ENCODE peak calls at places on chromosomes 13 and 19, in five cellular contexts. One of them, this sample, is unnamed.
A peak's percentile ranks its signal among the peaks of the same experiment; 100 is the strongest.

GRCh38 chr13:99855516-99855915 is 116.1 kb downstream of the ZIC5 start:
- DNase-seq in testis: no peak
- DNase-seq in CD8-positive, alpha-beta T cell: no peak
- DNase-seq in right atrium auricular region: no peak
- DNase-seq in fibroblast of lung: no peak
- DNase-seq in this sample: no peak

GRCh38 chr13:59356607-59357006 is 807.1 kb downstream of the DIAPH3 start:
- DNase-seq in testis: peak; percentile 77
- DNase-seq in CD8-positive, alpha-beta T cell: no peak
- DNase-seq in right atrium auricular region: peak; percentile 79
- DNase-seq in fibroblast of lung: peak; percentile 74
- DNase-seq in this sample: no peak

GRCh38 chr13:80679423-80679822 is 338.5 kb upstream of the SPRY2 start:
- DNase-seq in testis: no peak
- DNase-seq in CD8-positive, alpha-beta T cell: no peak
- DNase-seq in right atrium auricular region: no peak
- DNase-seq in fibroblast of lung: no peak
- DNase-seq in this sample: no peak

GRCh38 chr19:45368127-45368526 is 2.2 kb downstream of the ERCC2 start:
- DNase-seq in testis: no peak
- DNase-seq in CD8-positive, alpha-beta T cell: no peak
- DNase-seq in right atrium auricular region: no peak
- DNase-seq in fibroblast of lung: no peak
- DNase-seq in this sample: no peak

GRCh38 chr19:12833747-12834417 is 497 bp downstream of the RTBDN start:
- DNase-seq in testis: no peak
- DNase-seq in CD8-positive, alpha-beta T cell: peak; percentile 28
- DNase-seq in right atrium auricular region: no peak
- DNase-seq in fibroblast of lung: no peak
- DNase-seq in this sample: no peak

GRCh38 chr13:28488376-28489005 is 6.4 kb downstream of the FLT1 start:
- DNase-seq in testis: no peak
- DNase-seq in CD8-positive, alpha-beta T cell: no peak
- DNase-seq in right atrium auricular region: no peak
- DNase-seq in fibroblast of lung: no peak
- DNase-seq in this sample: no peak

GRCh38 chr13:59677966-59678814 is 485.5 kb downstream of the DIAPH3 start:
- DNase-seq in testis: peak; percentile 16
- DNase-seq in CD8-positive, alpha-beta T cell: no peak
- DNase-seq in right atrium auricular region: no peak
- DNase-seq in fibroblast of lung: peak; percentile 83
- DNase-seq in this sample: peak; percentile 24

GRCh38 chr19:4521170-4521887 is 3.0 kb upstream of the PLIN4 start:
- DNase-seq in testis: no peak
- DNase-seq in CD8-positive, alpha-beta T cell: no peak
- DNase-seq in right atrium auricular region: no peak
- DNase-seq in fibroblast of lung: no peak
- DNase-seq in this sample: no peak

GRCh38 chr19:49186108-49186507 is 28.5 kb downstream of the TRPM4 start:
- DNase-seq in testis: no peak
- DNase-seq in CD8-positive, alpha-beta T cell: no peak
- DNase-seq in right atrium auricular region: no peak
- DNase-seq in fibroblast of lung: no peak
- DNase-seq in this sample: no peak

GRCh38 chr13:109835321-109835720 is 48.9 kb upstream of the IRS2 start:
- DNase-seq in testis: no peak
- DNase-seq in CD8-positive, alpha-beta T cell: no peak
- DNase-seq in right atrium auricular region: no peak
- DNase-seq in fibroblast of lung: peak; percentile 48
- DNase-seq in this sample: no peak

GRCh38 chr19:56314018-56314583 is 538 bp downstream of the ZSCAN5A start:
- DNase-seq in testis: no peak
- DNase-seq in CD8-positive, alpha-beta T cell: no peak
- DNase-seq in right atrium auricular region: no peak
- DNase-seq in fibroblast of lung: no peak
- DNase-seq in this sample: no peak

GRCh38 chr19:18697680-18698079 is 14.2 kb downstream of the CRTC1 start:
- DNase-seq in testis: no peak
- DNase-seq in CD8-positive, alpha-beta T cell: no peak
- DNase-seq in right atrium auricular region: no peak
- DNase-seq in fibroblast of lung: no peak
- DNase-seq in this sample: no peak

GRCh38 chr13:50685491-50685890 is 158.0 kb downstream of the DLEU7 start:
- DNase-seq in testis: peak; percentile 94
- DNase-seq in CD8-positive, alpha-beta T cell: no peak
- DNase-seq in right atrium auricular region: peak; percentile 86
- DNase-seq in fibroblast of lung: peak; percentile 21
- DNase-seq in this sample: no peak

GRCh38 chr19:35478794-35479193 is 11.5 kb downstream of the KRTDAP start:
- DNase-seq in testis: no peak
- DNase-seq in CD8-positive, alpha-beta T cell: no peak
- DNase-seq in right atrium auricular region: no peak
- DNase-seq in fibroblast of lung: no peak
- DNase-seq in this sample: no peak

GRCh38 chr19:35909684-35910035 is 1.6 kb upstream of the TYROBP start:
- DNase-seq in testis: no peak
- DNase-seq in CD8-positive, alpha-beta T cell: no peak
- DNase-seq in right atrium auricular region: no peak
- DNase-seq in fibroblast of lung: no peak
- DNase-seq in this sample: no peak

GRCh38 chr19:703329-703650 is 5.4 kb upstream of the PALM start:
- DNase-seq in testis: no peak
- DNase-seq in CD8-positive, alpha-beta T cell: no peak
- DNase-seq in right atrium auricular region: no peak
- DNase-seq in fibroblast of lung: no peak
- DNase-seq in this sample: no peak

GRCh38 chr19:54477650-54478049 is 4.6 kb upstream of the CDC42EP5 start:
- DNase-seq in testis: no peak
- DNase-seq in CD8-positive, alpha-beta T cell: no peak
- DNase-seq in right atrium auricular region: no peak
- DNase-seq in fibroblast of lung: no peak
- DNase-seq in this sample: no peak

GRCh38 chr13:102830646-102831045 is 15.2 kb upstream of the ERCC5 start:
- DNase-seq in testis: no peak
- DNase-seq in CD8-positive, alpha-beta T cell: no peak
- DNase-seq in right atrium auricular region: no peak
- DNase-seq in fibroblast of lung: no peak
- DNase-seq in this sample: no peak

GRCh38 chr19:52200044-52200443 is 10.2 kb downstream of the PPP2R1A start:
- DNase-seq in testis: peak; percentile 18
- DNase-seq in CD8-positive, alpha-beta T cell: no peak
- DNase-seq in right atrium auricular region: peak; percentile 82
- DNase-seq in fibroblast of lung: peak; percentile 46
- DNase-seq in this sample: peak; percentile 55

GRCh38 chr13:30408319-30409101 is 13.8 kb upstream of the UBE2L5 start:
- DNase-seq in testis: peak; percentile 94
- DNase-seq in CD8-positive, alpha-beta T cell: peak; percentile 82
- DNase-seq in right atrium auricular region: peak; percentile 97
- DNase-seq in fibroblast of lung: peak; percentile 89
- DNase-seq in this sample: no peak

GRCh38 chr19:39438270-39438934 is 2.7 kb upstream of the RPS16 start:
- DNase-seq in testis: no peak
- DNase-seq in CD8-positive, alpha-beta T cell: no peak
- DNase-seq in right atrium auricular region: no peak
- DNase-seq in fibroblast of lung: no peak
- DNase-seq in this sample: no peak

GRCh38 chr19:21463449-21464105 is 41.8 kb upstream of the ZNF429 start:
- DNase-seq in testis: peak; percentile 95
- DNase-seq in CD8-positive, alpha-beta T cell: no peak
- DNase-seq in right atrium auricular region: peak; percentile 56
- DNase-seq in fibroblast of lung: peak; percentile 33
- DNase-seq in this sample: no peak

GRCh38 chr13:83085186-83085900 is 796.9 kb downstream of the SLITRK1 start:
- DNase-seq in testis: no peak
- DNase-seq in CD8-positive, alpha-beta T cell: no peak
- DNase-seq in right atrium auricular region: no peak
- DNase-seq in fibroblast of lung: peak; percentile 66
- DNase-seq in this sample: peak; percentile 11

GRCh38 chr19:19098084-19098702 is 34.4 kb downstream of the SLC25A42 start:
- DNase-seq in testis: no peak
- DNase-seq in CD8-positive, alpha-beta T cell: no peak
- DNase-seq in right atrium auricular region: no peak
- DNase-seq in fibroblast of lung: no peak
- DNase-seq in this sample: no peak

GRCh38 chr19:7811989-7812388 is 18.0 kb upstream of the EVI5L start:
- DNase-seq in testis: no peak
- DNase-seq in CD8-positive, alpha-beta T cell: no peak
- DNase-seq in right atrium auricular region: no peak
- DNase-seq in fibroblast of lung: no peak
- DNase-seq in this sample: no peak

GRCh38 chr19:7808108-7808507 is 21.9 kb upstream of the EVI5L start:
- DNase-seq in testis: no peak
- DNase-seq in CD8-positive, alpha-beta T cell: no peak
- DNase-seq in right atrium auricular region: no peak
- DNase-seq in fibroblast of lung: no peak
- DNase-seq in this sample: no peak

GRCh38 chr19:7801020-7801570 is 28.9 kb upstream of the EVI5L start:
- DNase-seq in testis: no peak
- DNase-seq in CD8-positive, alpha-beta T cell: no peak
- DNase-seq in right atrium auricular region: no peak
- DNase-seq in fibroblast of lung: no peak
- DNase-seq in this sample: no peak

GRCh38 chr19:7806876-7807275 is 23.1 kb upstream of the EVI5L start:
- DNase-seq in testis: no peak
- DNase-seq in CD8-positive, alpha-beta T cell: no peak
- DNase-seq in right atrium auricular region: no peak
- DNase-seq in fibroblast of lung: no peak
- DNase-seq in this sample: no peak

DNA sequence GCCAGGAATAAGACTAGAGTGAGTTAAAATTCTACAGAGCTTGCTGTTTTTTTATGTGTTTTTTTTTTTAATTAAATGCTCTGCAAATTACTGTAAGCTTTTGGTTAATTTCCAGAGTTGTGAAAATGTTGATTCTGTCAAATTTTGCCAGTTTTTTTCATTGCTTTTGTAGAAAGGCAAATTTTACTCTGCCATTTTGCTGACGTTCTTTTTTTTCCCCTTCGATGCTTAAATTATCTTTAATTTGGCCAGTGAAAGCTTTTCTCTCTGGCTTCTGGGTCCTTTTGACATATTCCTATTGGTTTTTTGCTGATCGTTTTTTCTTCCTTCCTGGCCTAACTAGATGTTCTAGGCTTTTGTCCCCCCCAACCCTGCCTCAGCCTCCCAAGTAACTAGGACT is 23.8 kb upstream of the EVI5L start:
- DNase-seq in testis: no peak
- DNase-seq in CD8-positive, alpha-beta T cell: no peak
- DNase-seq in right atrium auricular region: no peak
- DNase-seq in fibroblast of lung: no peak
- DNase-seq in this sample: no peak
- H3K27me3 ChIP-seq in testis: no peaks in the 10 kb centered on the region
- H3K27me3 ChIP-seq in CD8-positive, alpha-beta T cell: no peaks in the 10 kb centered on the region
- H3K27me3 ChIP-seq in right atrium auricular region: no peaks in the 10 kb centered on the region
- H3K27me3 ChIP-seq in fibroblast of lung: no peaks in the 10 kb centered on the region
- H3K27me3 ChIP-seq in this sample: no peaks in the 10 kb centered on the region

DNA sequence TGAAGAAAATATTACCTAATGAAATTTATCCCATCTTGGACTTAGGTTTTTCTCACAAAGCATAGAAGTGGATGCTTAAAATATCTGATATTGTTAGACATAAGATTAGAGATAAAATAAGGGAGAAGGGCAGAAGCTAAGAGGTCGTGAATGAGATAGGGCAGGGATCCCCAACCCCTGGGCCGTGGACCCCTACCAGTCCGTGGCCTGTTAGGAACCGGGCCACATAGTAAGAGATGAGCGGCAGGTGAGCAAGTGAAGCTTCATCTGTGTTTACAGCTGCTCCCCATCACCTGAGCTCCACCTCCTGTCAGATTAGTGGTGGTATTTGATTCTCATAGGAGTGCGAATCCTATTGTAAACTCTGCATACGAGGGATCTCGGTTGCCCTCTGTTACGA is 202.9 kb downstream of the GPC5 start:
- DNase-seq in testis: no peak
- DNase-seq in CD8-positive, alpha-beta T cell: no peak
- DNase-seq in right atrium auricular region: no peak
- DNase-seq in fibroblast of lung: no peak
- DNase-seq in this sample: no peak
- TF ChIP-seq CTCF in testis: no peak
- TF ChIP-seq CTCF in CD8-positive, alpha-beta T cell: no peak
- TF ChIP-seq CTCF in right atrium auricular region: no peak
- TF ChIP-seq CTCF in fibroblast of lung: no peak
- TF ChIP-seq CTCF in this sample: no peak

DNA sequence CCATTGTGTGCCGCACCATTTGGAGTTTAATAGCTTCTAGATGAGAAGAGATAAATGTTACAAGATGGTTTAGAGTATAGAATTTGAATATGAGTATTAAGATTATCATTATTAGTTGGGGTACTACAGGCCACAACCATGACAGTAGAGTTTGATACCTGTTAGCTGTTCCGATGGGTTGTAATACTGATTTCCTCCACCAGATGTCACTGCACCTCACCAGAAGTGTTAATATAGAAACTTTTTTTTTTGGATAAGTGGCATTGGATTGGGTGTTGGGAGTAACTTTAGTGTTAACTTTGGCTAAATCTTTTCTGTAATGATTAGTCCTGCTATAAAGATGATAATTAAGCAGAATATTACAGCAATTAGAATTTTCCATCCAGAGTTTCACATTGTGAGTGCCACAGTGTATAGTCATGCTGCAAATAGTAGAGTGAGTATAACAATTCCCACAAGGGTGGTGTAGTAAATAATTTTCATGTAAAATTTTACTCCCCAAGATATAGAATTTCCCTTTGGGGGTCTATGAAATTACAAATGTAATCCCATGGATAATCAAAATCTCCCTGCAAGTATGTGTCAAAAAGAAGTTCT is 56.3 kb downstream of the PSG3 start:
- DNase-seq in testis: peak; percentile 60
- DNase-seq in CD8-positive, alpha-beta T cell: no peak
- DNase-seq in right atrium auricular region: no peak
- DNase-seq in fibroblast of lung: peak; percentile 44
- DNase-seq in this sample: no peak
- H3K27me3 ChIP-seq in testis: no peaks in the 10 kb centered on the region
- H3K27me3 ChIP-seq in CD8-positive, alpha-beta T cell: no peaks in the 10 kb centered on the region
- H3K27me3 ChIP-seq in right atrium auricular region: no peaks in the 10 kb centered on the region
- H3K27me3 ChIP-seq in fibroblast of lung: no peaks in the 10 kb centered on the region
- H3K27me3 ChIP-seq in this sample: peaks cover 2% of the 10 kb centered on the region

DNA sequence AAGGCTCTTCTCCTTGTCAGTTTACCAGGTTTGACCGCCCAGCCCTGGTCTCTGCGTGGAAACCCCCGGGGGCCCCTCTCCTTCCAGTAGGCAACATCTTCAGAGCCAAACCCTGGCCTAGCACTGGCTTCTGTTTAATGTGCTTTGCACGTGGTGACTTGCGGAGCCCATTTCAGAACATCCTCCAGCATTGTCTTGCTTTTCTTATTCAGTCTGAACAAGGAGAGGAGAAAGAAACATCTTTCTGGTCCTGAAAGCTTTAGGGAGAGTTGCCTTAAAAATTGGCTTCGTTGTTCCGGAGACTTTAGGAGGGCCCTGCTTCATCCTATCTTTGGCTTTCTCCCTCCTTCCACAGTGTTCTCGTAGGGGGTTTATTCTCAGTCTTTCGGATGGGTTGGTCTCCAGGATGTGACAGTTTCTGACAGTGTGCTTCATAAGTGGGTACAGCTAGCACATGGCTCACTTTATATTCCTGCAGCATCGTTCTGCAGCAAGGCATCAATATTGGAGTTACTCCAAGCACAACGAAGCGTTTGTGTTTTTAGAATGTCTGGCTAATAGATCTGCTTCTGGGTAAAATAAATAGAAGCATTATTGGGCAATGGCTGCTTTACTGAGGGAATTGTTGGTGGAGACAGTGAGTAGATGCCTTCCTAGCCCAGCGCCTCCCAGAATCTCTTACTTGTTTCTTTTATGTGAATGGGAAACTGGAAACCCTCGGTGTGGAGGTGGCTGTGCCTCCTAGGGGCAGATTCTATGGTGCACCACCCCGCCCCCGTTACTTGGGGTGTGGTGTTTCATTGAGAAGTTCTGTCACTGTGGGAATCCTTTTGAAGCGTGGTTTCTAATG is 1.8 kb downstream of the FARP1 start:
- DNase-seq in testis: no peak
- DNase-seq in CD8-positive, alpha-beta T cell: no peak
- DNase-seq in right atrium auricular region: no peak
- DNase-seq in fibroblast of lung: peak; percentile 77
- DNase-seq in this sample: peak; percentile 13
- TF ChIP-seq CTCF in testis: no peak
- TF ChIP-seq CTCF in CD8-positive, alpha-beta T cell: no peak
- TF ChIP-seq CTCF in right atrium auricular region: no peak
- TF ChIP-seq CTCF in fibroblast of lung: peak; percentile 24
- TF ChIP-seq CTCF in this sample: peak; percentile 41

This sample was measured in BJ.